ENCODE peak calls at places on chromosomes 1 and 21, in four cellular contexts. One of them, this sample, is unnamed.

GRCh38 chr21:42423685-42424084 is 20.0 kb downstream of the UBASH3A start:
- DNase-seq in endothelial cell of umbilical vein: no peak
- DNase-seq in H1: no peak
- DNase-seq in A549: no peak
- DNase-seq in this sample: no peak

GRCh38 chr1:60265560-60266535 is 192.3 kb upstream of the C1orf87 start:
- DNase-seq in endothelial cell of umbilical vein: no peak
- DNase-seq in H1: no peak
- DNase-seq in A549: no peak
- DNase-seq in this sample: no peak

GRCh38 chr1:203475012-203475981 is at the start of gene PRELP:
- DNase-seq in H1: no peak
- DNase-seq in endothelial cell of umbilical vein: no peak
- DNase-seq in A549: no peak
- DNase-seq in this sample: peak

GRCh38 chr1:116262207-116262994 is 110.6 kb upstream of the ATP1A1 start:
- DNase-seq in endothelial cell of umbilical vein: no peak
- DNase-seq in H1: no peak
- DNase-seq in A549: no peak
- DNase-seq in this sample: no peak

GRCh38 chr1:245262876-245263625 is 108.3 kb downstream of the KIF26B start:
- DNase-seq in endothelial cell of umbilical vein: no peak
- DNase-seq in A549: no peak
- DNase-seq in H1: no peak
- DNase-seq in this sample: no peak

GRCh38 chr1:27571439-27572018 is 32.4 kb downstream of the AHDC1 start:
- DNase-seq in H1: no peak
- DNase-seq in A549: no peak
- DNase-seq in endothelial cell of umbilical vein: no peak
- DNase-seq in this sample: peak

GRCh38 chr1:10236405-10237156 is 26.2 kb downstream of the KIF1B start:
- DNase-seq in endothelial cell of umbilical vein: no peak
- DNase-seq in A549: no peak
- DNase-seq in H1: no peak
- DNase-seq in this sample: no peak

GRCh38 chr1:235566092-235566491 is 61.8 kb upstream of the B3GALNT2 start:
- DNase-seq in endothelial cell of umbilical vein: no peak
- DNase-seq in H1: no peak
- DNase-seq in A549: no peak
- DNase-seq in this sample: peak

GRCh38 chr1:23066075-23066474 is 46.8 kb downstream of the KDM1A start:
- DNase-seq in endothelial cell of umbilical vein: no peak
- DNase-seq in A549: no peak
- DNase-seq in H1: no peak
- DNase-seq in this sample: no peak

GRCh38 chr21:25908495-25908894 is 173.7 kb downstream of the GABPA start:
- DNase-seq in A549: no peak
- DNase-seq in endothelial cell of umbilical vein: no peak
- DNase-seq in H1: no peak
- DNase-seq in this sample: no peak

DNA sequence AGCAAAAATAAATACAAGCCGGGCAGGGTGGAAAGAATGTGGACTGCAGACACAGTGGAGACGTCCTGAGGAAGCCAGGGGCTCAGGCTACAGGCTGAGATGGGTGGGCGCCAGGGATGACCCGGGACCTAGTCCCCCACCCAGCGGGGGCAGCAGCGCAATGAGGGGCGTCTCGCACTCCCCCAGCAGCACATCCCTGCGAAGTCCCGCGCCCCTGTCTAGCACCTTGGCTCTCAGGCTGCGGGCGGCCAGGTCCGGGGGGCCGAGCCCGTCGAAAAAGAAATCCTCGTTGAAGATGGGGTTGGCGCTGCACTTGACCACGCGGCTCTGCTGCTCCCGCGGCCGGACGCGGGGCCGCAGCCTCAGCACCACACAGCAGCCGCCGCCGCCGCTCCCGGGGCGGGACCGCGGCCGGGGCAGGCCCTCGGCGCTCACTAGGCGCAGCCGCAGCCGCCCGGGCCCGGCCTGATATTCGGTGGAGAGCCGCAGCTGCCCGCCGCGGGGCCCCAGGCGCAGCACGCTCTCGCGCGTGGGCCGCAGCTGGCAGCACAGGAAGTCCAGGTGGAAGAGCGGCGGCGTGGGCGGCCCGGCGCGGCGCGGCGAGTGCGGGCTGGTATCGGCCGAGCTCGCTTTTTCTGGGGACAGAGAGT is 1.7 kb downstream of the C2CD4D start:
- DNase-seq in A549: no peak
- DNase-seq in endothelial cell of umbilical vein: no peak
- DNase-seq in H1: no peak
- DNase-seq in this sample: no peak
- TF ChIP-seq JUN in A549: no peak
- TF ChIP-seq JUN in endothelial cell of umbilical vein: no peak
- TF ChIP-seq JUN in H1: no peak
- TF ChIP-seq JUN in this sample: no peak

DNA sequence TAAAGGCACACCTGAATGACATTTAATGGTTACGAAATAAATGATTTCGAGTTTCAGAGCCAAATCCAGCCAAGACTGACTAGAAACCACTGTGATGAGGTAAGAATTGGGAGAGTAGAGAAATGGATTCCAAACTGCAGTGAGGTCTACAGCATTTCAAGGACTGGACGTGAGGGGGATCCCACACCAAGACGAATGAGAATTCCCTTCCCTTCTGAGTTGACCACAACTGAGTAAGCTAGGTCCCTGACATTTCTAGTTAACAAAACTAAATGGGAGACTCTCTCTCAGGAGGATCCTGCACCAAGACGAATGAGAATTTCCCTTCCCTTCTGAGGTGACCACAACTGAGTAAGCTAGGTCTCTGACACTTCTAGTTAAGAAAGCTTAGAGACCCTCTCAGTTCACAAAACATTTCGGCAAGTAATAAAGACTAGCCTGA is 1.6 kb upstream of the SPATA1 start:
- DNase-seq in endothelial cell of umbilical vein: peak
- DNase-seq in A549: no peak
- DNase-seq in H1: no peak
- DNase-seq in this sample: no peak
- TF ChIP-seq JUN in endothelial cell of umbilical vein: no peak
- TF ChIP-seq JUN in A549: no peak
- TF ChIP-seq JUN in H1: no peak
- TF ChIP-seq JUN in this sample: no peak

DNA sequence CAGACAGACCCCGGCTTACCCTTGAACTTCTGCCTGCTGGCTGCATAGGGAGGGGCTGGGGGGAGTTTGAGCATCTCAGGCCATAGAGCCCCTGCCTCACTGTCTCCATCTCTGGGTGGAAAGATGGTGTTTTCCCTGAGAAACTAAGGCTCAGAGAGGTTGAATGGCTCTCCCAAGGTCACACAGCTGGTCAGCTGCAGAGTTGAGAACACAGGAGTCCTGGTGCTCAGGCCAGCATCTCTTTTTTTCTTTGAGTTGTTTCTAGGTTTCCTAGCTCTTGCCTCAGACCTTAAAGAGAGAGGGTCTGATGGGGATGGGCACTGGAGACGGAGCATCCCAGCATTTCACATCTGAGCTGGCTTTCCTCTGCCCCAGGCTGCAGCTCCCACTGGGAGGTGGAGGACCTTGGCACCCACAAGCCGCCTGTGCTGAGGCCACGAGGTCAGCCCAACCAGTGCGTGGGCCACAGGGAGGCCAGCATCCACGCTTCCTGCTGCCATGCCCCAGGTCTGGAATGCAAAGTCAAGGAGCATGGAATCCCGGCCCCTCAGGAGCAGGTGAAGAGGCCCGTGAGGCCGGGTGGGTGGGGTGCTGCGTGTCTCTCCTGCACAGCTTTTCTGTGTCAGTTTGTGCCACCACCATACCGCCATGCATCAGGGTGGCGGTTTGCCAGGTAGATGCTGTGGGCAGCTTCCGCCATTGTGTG is 21.8 kb downstream of the PCSK9 start:
- DNase-seq in A549: no peak
- DNase-seq in H1: no peak
- DNase-seq in endothelial cell of umbilical vein: no peak
- DNase-seq in this sample: no peak
- TF ChIP-seq JUN in A549: no peak
- TF ChIP-seq JUN in H1: no peak
- TF ChIP-seq JUN in endothelial cell of umbilical vein: no peak
- TF ChIP-seq JUN in this sample: no peak

DNA sequence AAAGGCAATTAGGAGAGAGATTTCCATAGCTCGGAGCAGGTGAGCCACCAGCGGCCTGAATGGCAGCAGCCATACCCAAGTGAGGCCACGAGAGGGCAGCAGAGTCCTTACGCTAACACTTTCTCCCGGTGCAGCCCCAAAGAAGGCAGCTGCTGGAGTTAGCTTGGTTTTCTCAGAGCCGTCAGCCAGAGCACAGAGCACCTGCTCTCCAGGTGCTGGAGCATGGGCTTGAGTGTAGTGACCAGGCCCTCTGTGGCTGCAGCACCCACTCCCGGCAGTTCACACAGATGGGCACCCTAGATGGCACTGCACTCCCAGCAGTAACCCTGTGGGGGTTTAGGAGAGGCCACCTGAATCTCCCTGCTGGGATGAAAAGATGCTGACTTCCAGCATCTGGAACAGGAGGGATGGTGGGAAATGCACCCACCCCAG is 45.8 kb downstream of the TMCC2 start:
- DNase-seq in endothelial cell of umbilical vein: peak
- DNase-seq in A549: peak
- DNase-seq in H1: peak
- DNase-seq in this sample: peak
- TF ChIP-seq JUN in endothelial cell of umbilical vein: no peak
- TF ChIP-seq JUN in A549: no peak
- TF ChIP-seq JUN in H1: no peak
- TF ChIP-seq JUN in this sample: no peak

GRCh38 chr1:109927908-109928307 is 17.3 kb downstream of the CSF1 start:
- DNase-seq in A549: no peak
- DNase-seq in endothelial cell of umbilical vein: peak
- DNase-seq in H1: no peak
- DNase-seq in this sample: no peak
- TF ChIP-seq JUN in A549: no peak
- TF ChIP-seq JUN in endothelial cell of umbilical vein: no peak
- TF ChIP-seq JUN in H1: no peak
- TF ChIP-seq JUN in this sample: no peak

DNA sequence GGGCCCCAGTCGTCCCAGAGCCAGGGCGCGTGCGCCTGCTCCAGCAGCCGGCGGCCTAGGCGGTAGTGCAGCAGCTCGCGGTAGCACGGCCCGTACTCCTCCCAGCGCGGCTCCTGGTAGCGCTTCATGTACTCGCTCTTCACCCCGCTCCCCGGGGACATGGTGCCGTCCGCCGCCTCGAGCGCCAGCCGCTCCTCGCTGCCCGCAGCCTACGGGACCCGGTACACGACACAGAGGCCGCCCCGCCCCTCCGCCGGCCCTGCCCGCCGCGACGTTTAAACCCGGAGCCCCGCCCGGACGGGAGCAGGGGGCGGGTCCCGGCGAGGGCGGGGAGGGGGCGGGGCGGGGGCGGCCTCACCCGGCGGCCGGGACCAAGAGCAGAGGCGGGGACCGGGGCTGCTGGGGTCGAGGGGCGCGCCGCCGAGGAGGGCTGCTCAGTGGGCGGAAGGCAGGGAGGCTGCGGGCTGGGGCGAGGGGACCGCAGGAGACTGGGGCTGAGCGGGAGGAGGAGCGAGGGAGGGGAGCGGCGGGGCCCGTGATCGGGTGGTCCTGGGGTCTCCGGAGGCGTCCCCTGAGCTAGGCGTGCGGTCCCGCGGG is 444 bp downstream of the CCSAP start:
- DNase-seq in A549: peak
- DNase-seq in H1: no peak
- DNase-seq in endothelial cell of umbilical vein: peak
- DNase-seq in this sample: peak
- TF ChIP-seq JUN in A549: peak
- TF ChIP-seq JUN in H1: no peak
- TF ChIP-seq JUN in endothelial cell of umbilical vein: no peak
- TF ChIP-seq JUN in this sample: no peak

GRCh38 chr1:176533020-176533419 is 70.0 kb downstream of the PAPPA2 start:
- DNase-seq in H1: no peak
- DNase-seq in endothelial cell of umbilical vein: no peak
- DNase-seq in A549: no peak
- DNase-seq in this sample: no peak
- TF ChIP-seq JUN in H1: no peak
- TF ChIP-seq JUN in endothelial cell of umbilical vein: no peak
- TF ChIP-seq JUN in A549: no peak
- TF ChIP-seq JUN in this sample: no peak

DNA sequence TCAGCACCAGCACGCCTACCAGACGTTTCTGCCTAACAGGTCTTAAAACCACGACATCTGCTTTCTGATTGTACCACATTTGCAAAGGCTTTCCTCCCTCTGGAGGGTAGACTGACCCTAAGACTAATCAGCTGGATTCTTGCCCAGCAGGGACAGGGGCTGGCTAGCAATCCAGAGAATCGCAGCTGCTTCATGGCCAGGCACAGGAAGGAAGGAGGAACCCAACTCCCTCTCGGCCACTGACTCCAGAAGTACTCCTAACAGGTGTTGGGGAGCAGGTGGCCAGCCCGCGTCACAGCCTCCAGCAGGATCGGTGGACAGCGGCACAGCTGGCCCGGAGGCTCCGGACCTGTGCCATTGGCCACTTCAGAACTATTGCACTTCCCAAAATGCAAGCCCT is 180.8 kb downstream of the NPHP4 start:
- DNase-seq in A549: no peak
- DNase-seq in endothelial cell of umbilical vein: no peak
- DNase-seq in H1: no peak
- DNase-seq in this sample: no peak
- TF ChIP-seq JUN in A549: no peak
- TF ChIP-seq JUN in endothelial cell of umbilical vein: no peak
- TF ChIP-seq JUN in H1: no peak
- TF ChIP-seq JUN in this sample: no peak